ENCODE peak calls at places on chromosomes 2 and 18, in nine cellular contexts. V is stimulated activated CD4-positive, alpha-beta T cell treated with anti-CD3 and anti-CD28 coated beads, TNF-alpha, amount 100 ng/mL, for 1 hour; J is EL; Q is RWPE1; D is pulmonary artery endothelial cell; A is DMS153; I is H54; E is spleen; P is HEK293T. N is an unnamed sample.

GRCh38 chr2:11784747-11785610 is 38.5 kb downstream of the LPIN1 start:
- DNase-seq in P (peak; percentile 86), Q (peak; percentile 48), I (peak; percentile 63), A (no peak), D (no peak), V (peak; percentile 9), E (peak; percentile 83), J (peak; percentile 44), N (peak; percentile 15)

GRCh38 chr18:50113726-50114125 is 81.2 kb downstream of the MYO5B start:
- DNase-seq in E (no peak), Q (no peak), P (no peak), I (no peak), J (no peak), V (no peak), A (no peak), D (no peak), N (no peak)

GRCh38 chr2:220504890-220505564 is 877.6 kb downstream of the SLC4A3 start:
- DNase-seq in P (no peak), J (peak; percentile 68), V (no peak), Q (peak; percentile 46), A (peak; percentile 98), D (no peak), E (no peak), I (peak; percentile 7), N (no peak)

GRCh38 chr2:47898089-47898731 is 8.1 kb downstream of the FBXO11 start:
- DNase-seq in J (peak; percentile 10), P (no peak), A (no peak), I (no peak), V (no peak), D (no peak), Q (peak; percentile 13), E (no peak), N (no peak)

GRCh38 chr2:116109471-116109870 is 1667.0 kb downstream of the DPP10 start:
- DNase-seq in E (no peak), J (no peak), P (no peak), D (no peak), A (no peak), Q (no peak), I (no peak), V (no peak), N (no peak)

GRCh38 chr2:234500394-234501006 is 3.6 kb upstream of the ARL4C start:
- DNase-seq in E (peak; percentile 94), A (peak; percentile 62), I (no peak), Q (peak; percentile 39), J (peak; percentile 54), P (peak; percentile 21), V (peak; percentile 57), D (peak; percentile 17), N (peak; percentile 56)

GRCh38 chr2:64862001-64862397 is 127.2 kb upstream of the SLC1A4 start:
- DNase-seq in J (no peak), I (no peak), D (no peak), Q (no peak), P (no peak), V (no peak), E (no peak), A (no peak), N (no peak)

GRCh38 chr18:59308201-59309014 is 10.0 kb downstream of the CPLX4 start:
- DNase-seq in E (peak; percentile 86), Q (peak; percentile 50), I (peak; percentile 48), V (peak; percentile 33), J (peak; percentile 67), D (no peak), P (peak; percentile 75), A (peak; percentile 55), N (peak; percentile 24)

GRCh38 chr2:170354409-170354808 is 176.5 kb downstream of the MYO3B start:
- DNase-seq in D (no peak), P (no peak), Q (no peak), V (no peak), E (no peak), A (no peak), I (no peak), J (no peak), N (no peak)

GRCh38 chr2:196219686-196220085 is 48.3 kb upstream of the STK17B start:
- DNase-seq in E (no peak), V (no peak), A (peak; percentile 26), I (no peak), P (no peak), J (no peak), Q (no peak), D (no peak), N (no peak)

GRCh38 chr18:6058941-6059340 is 163.6 kb upstream of the TMEM200C start:
- DNase-seq in E (no peak), P (peak; percentile 30), D (no peak), I (no peak), Q (no peak), J (peak; percentile 7), V (no peak), A (peak; percentile 22), N (no peak)

GRCh38 chr2:86366651-86367500 is 29.4 kb upstream of the REEP1 start:
- DNase-seq in A (no peak), D (no peak), P (no peak), Q (no peak), E (no peak), J (no peak), I (no peak), V (no peak), N (no peak)

GRCh38 chr2:180033993-180034894 is 27.1 kb upstream of the CWC22 start:
- DNase-seq in D (no peak), Q (no peak), J (peak; percentile 16), I (no peak), E (no peak), V (no peak), A (peak; percentile 76), P (peak; percentile 71), N (no peak)

GRCh38 chr2:202064206-202064880 is 8.7 kb upstream of the KIAA2012 start:
- DNase-seq in Q (no peak), V (no peak), P (no peak), E (no peak), D (no peak), A (no peak), I (peak; percentile 45), J (peak; percentile 69), N (no peak)

GRCh38 chr2:9826208-9826607 is 17.1 kb upstream of the TAF1B start:
- DNase-seq in J (no peak), V (no peak), Q (no peak), P (no peak), D (no peak), A (no peak), E (no peak), I (no peak), N (no peak)

GRCh38 chr2:238942941-238943715 is 95.2 kb downstream of the TWIST2 start:
- DNase-seq in P (no peak), V (no peak), Q (no peak), A (no peak), D (no peak), E (peak; percentile 31), J (peak; percentile 42), I (no peak), N (no peak)

GRCh38 chr2:219119422-219120043 is 41.1 kb downstream of the NHEJ1 start:
- DNase-seq in A (no peak), V (no peak), I (peak; percentile 32), Q (peak; percentile 54), D (peak; percentile 8), P (peak; percentile 66), J (peak; percentile 52), E (peak; percentile 83), N (peak; percentile 4)

GRCh38 chr2:9378433-9379371 is 44.6 kb downstream of the ITGB1BP1 start:
- DNase-seq in J (peak; percentile 86), V (no peak), E (no peak), Q (peak; percentile 64), I (peak; percentile 84), D (peak; percentile 45), A (no peak), P (no peak), N (no peak)

GRCh38 chr2:119224391-119224972 is 848 bp downstream of the STEAP3 start:
- DNase-seq in E (no peak), P (no peak), J (no peak), Q (no peak), A (no peak), V (no peak), I (no peak), D (no peak), N (no peak)

GRCh38 chr2:63486861-63487290 is 101.4 kb downstream of the WDPCP start:
- DNase-seq in I (no peak), D (no peak), V (no peak), E (no peak), J (no peak), A (no peak), Q (no peak), P (no peak), N (no peak)

GRCh38 chr2:188607501-188607900 is 315.8 kb downstream of the GULP1 start:
- DNase-seq in P (no peak), E (no peak), Q (no peak), D (no peak), A (no peak), I (no peak), J (no peak), V (no peak), N (no peak)

GRCh38 chr2:213188533-213188867 is 37.1 kb upstream of the IKZF2 start:
- DNase-seq in V (no peak), Q (no peak), A (no peak), E (no peak), J (no peak), I (no peak), P (no peak), D (no peak), N (no peak)

GRCh38 chr2:158716091-158716815 is 78.9 kb upstream of the DAPL1 start:
- DNase-seq in V (no peak), I (no peak), J (peak; percentile 38), E (no peak), D (peak; percentile 94), P (no peak), Q (no peak), A (no peak), N (no peak)

GRCh38 chr18:46353460-46353859 is 249.3 kb downstream of the HAUS1 start:
- DNase-seq in D (no peak), I (no peak), J (no peak), Q (no peak), V (no peak), P (no peak), A (no peak), E (peak; percentile 65), N (no peak)